ENCODE peak calls at places on chromosomes 13 and 19, in ten cellular contexts. One of them, this sample, is unnamed.

GRCh38 chr13:57632276-57633140 is 964 bp downstream of the PCDH17 start:
- DNase-seq in stimulated activated CD8-positive, alpha-beta memory T cell treated with anti-CD3 and anti-CD28 coated beads, Interleukin-7, amount 100 ng/mL, for 48 hours: no peak
- DNase-seq in tibial artery: peak
- DNase-seq in trophoblast cell: no peak
- DNase-seq in central memory CD4-positive, alpha-beta T cell: no peak
- DNase-seq in activated CD4-positive, alpha-beta T cell treated with anti-CD3 and anti-CD28 coated beads for 48 hours: peak
- DNase-seq in thoracic aorta: no peak
- DNase-seq in stimulated activated CD4-positive, alpha-beta T cell treated with anti-CD3 and anti-CD28 coated beads, Interleukin-1b, Interleukin-23, amount 100 ng/mL, for 24 hours: no peak
- DNase-seq in stimulated activated effector memory CD8-positive, alpha-beta T cell treated with anti-CD3 and anti-CD28 coated beads, Interleukin-12 subunit alpha, Interleukin-12 subunit beta, amount 100 ng/mL, for 72 hours: no peak
- DNase-seq in dermis microvascular lymphatic vessel endothelial cell: no peak
- DNase-seq in this sample: peak

GRCh38 chr19:47518139-47518538 is 3.3 kb upstream of the NAPA start:
- DNase-seq in stimulated activated CD8-positive, alpha-beta memory T cell treated with anti-CD3 and anti-CD28 coated beads, Interleukin-7, amount 100 ng/mL, for 48 hours: peak
- DNase-seq in tibial artery: no peak
- DNase-seq in trophoblast cell: no peak
- DNase-seq in central memory CD4-positive, alpha-beta T cell: no peak
- DNase-seq in activated CD4-positive, alpha-beta T cell treated with anti-CD3 and anti-CD28 coated beads for 48 hours: peak
- DNase-seq in thoracic aorta: no peak
- DNase-seq in stimulated activated CD4-positive, alpha-beta T cell treated with anti-CD3 and anti-CD28 coated beads, Interleukin-1b, Interleukin-23, amount 100 ng/mL, for 24 hours: peak
- DNase-seq in stimulated activated effector memory CD8-positive, alpha-beta T cell treated with anti-CD3 and anti-CD28 coated beads, Interleukin-12 subunit alpha, Interleukin-12 subunit beta, amount 100 ng/mL, for 72 hours: peak
- DNase-seq in dermis microvascular lymphatic vessel endothelial cell: no peak
- DNase-seq in this sample: no peak

GRCh38 chr19:32387701-32388392 is 17.7 kb upstream of the DPY19L3 start:
- DNase-seq in stimulated activated CD8-positive, alpha-beta memory T cell treated with anti-CD3 and anti-CD28 coated beads, Interleukin-7, amount 100 ng/mL, for 48 hours: no peak
- DNase-seq in tibial artery: no peak
- DNase-seq in trophoblast cell: no peak
- DNase-seq in central memory CD4-positive, alpha-beta T cell: no peak
- DNase-seq in activated CD4-positive, alpha-beta T cell treated with anti-CD3 and anti-CD28 coated beads for 48 hours: no peak
- DNase-seq in thoracic aorta: no peak
- DNase-seq in stimulated activated CD4-positive, alpha-beta T cell treated with anti-CD3 and anti-CD28 coated beads, Interleukin-1b, Interleukin-23, amount 100 ng/mL, for 24 hours: no peak
- DNase-seq in stimulated activated effector memory CD8-positive, alpha-beta T cell treated with anti-CD3 and anti-CD28 coated beads, Interleukin-12 subunit alpha, Interleukin-12 subunit beta, amount 100 ng/mL, for 72 hours: no peak
- DNase-seq in dermis microvascular lymphatic vessel endothelial cell: no peak
- DNase-seq in this sample: peak

GRCh38 chr13:30713133-30713532 is 22.2 kb upstream of the ALOX5AP start:
- DNase-seq in stimulated activated CD8-positive, alpha-beta memory T cell treated with anti-CD3 and anti-CD28 coated beads, Interleukin-7, amount 100 ng/mL, for 48 hours: no peak
- DNase-seq in tibial artery: peak
- DNase-seq in trophoblast cell: peak
- DNase-seq in central memory CD4-positive, alpha-beta T cell: no peak
- DNase-seq in activated CD4-positive, alpha-beta T cell treated with anti-CD3 and anti-CD28 coated beads for 48 hours: no peak
- DNase-seq in thoracic aorta: no peak
- DNase-seq in stimulated activated CD4-positive, alpha-beta T cell treated with anti-CD3 and anti-CD28 coated beads, Interleukin-1b, Interleukin-23, amount 100 ng/mL, for 24 hours: no peak
- DNase-seq in stimulated activated effector memory CD8-positive, alpha-beta T cell treated with anti-CD3 and anti-CD28 coated beads, Interleukin-12 subunit alpha, Interleukin-12 subunit beta, amount 100 ng/mL, for 72 hours: no peak
- DNase-seq in dermis microvascular lymphatic vessel endothelial cell: no peak
- DNase-seq in this sample: no peak

GRCh38 chr13:47837906-47838305 is 163.2 kb downstream of the SUCLA2 start:
- DNase-seq in stimulated activated CD8-positive, alpha-beta memory T cell treated with anti-CD3 and anti-CD28 coated beads, Interleukin-7, amount 100 ng/mL, for 48 hours: no peak
- DNase-seq in tibial artery: no peak
- DNase-seq in trophoblast cell: peak
- DNase-seq in central memory CD4-positive, alpha-beta T cell: no peak
- DNase-seq in activated CD4-positive, alpha-beta T cell treated with anti-CD3 and anti-CD28 coated beads for 48 hours: no peak
- DNase-seq in thoracic aorta: no peak
- DNase-seq in stimulated activated CD4-positive, alpha-beta T cell treated with anti-CD3 and anti-CD28 coated beads, Interleukin-1b, Interleukin-23, amount 100 ng/mL, for 24 hours: no peak
- DNase-seq in stimulated activated effector memory CD8-positive, alpha-beta T cell treated with anti-CD3 and anti-CD28 coated beads, Interleukin-12 subunit alpha, Interleukin-12 subunit beta, amount 100 ng/mL, for 72 hours: no peak
- DNase-seq in dermis microvascular lymphatic vessel endothelial cell: no peak
- DNase-seq in this sample: no peak

GRCh38 chr13:39605677-39606320 is 2.8 kb upstream of the LHFPL6 start:
- DNase-seq in stimulated activated CD8-positive, alpha-beta memory T cell treated with anti-CD3 and anti-CD28 coated beads, Interleukin-7, amount 100 ng/mL, for 48 hours: no peak
- DNase-seq in tibial artery: no peak
- DNase-seq in trophoblast cell: peak
- DNase-seq in central memory CD4-positive, alpha-beta T cell: no peak
- DNase-seq in activated CD4-positive, alpha-beta T cell treated with anti-CD3 and anti-CD28 coated beads for 48 hours: no peak
- DNase-seq in thoracic aorta: no peak
- DNase-seq in stimulated activated CD4-positive, alpha-beta T cell treated with anti-CD3 and anti-CD28 coated beads, Interleukin-1b, Interleukin-23, amount 100 ng/mL, for 24 hours: no peak
- DNase-seq in stimulated activated effector memory CD8-positive, alpha-beta T cell treated with anti-CD3 and anti-CD28 coated beads, Interleukin-12 subunit alpha, Interleukin-12 subunit beta, amount 100 ng/mL, for 72 hours: no peak
- DNase-seq in dermis microvascular lymphatic vessel endothelial cell: no peak
- DNase-seq in this sample: no peak

GRCh38 chr19:45767881-45768643 is 990 bp downstream of the SIX5 start:
- DNase-seq in stimulated activated CD8-positive, alpha-beta memory T cell treated with anti-CD3 and anti-CD28 coated beads, Interleukin-7, amount 100 ng/mL, for 48 hours: no peak
- DNase-seq in tibial artery: peak
- DNase-seq in trophoblast cell: peak
- DNase-seq in central memory CD4-positive, alpha-beta T cell: no peak
- DNase-seq in activated CD4-positive, alpha-beta T cell treated with anti-CD3 and anti-CD28 coated beads for 48 hours: peak
- DNase-seq in thoracic aorta: no peak
- DNase-seq in stimulated activated CD4-positive, alpha-beta T cell treated with anti-CD3 and anti-CD28 coated beads, Interleukin-1b, Interleukin-23, amount 100 ng/mL, for 24 hours: no peak
- DNase-seq in stimulated activated effector memory CD8-positive, alpha-beta T cell treated with anti-CD3 and anti-CD28 coated beads, Interleukin-12 subunit alpha, Interleukin-12 subunit beta, amount 100 ng/mL, for 72 hours: no peak
- DNase-seq in dermis microvascular lymphatic vessel endothelial cell: no peak
- DNase-seq in this sample: peak

GRCh38 chr13:26327905-26328304 is 74.0 kb downstream of the CDK8 start:
- DNase-seq in stimulated activated CD8-positive, alpha-beta memory T cell treated with anti-CD3 and anti-CD28 coated beads, Interleukin-7, amount 100 ng/mL, for 48 hours: no peak
- DNase-seq in tibial artery: no peak
- DNase-seq in trophoblast cell: peak
- DNase-seq in central memory CD4-positive, alpha-beta T cell: no peak
- DNase-seq in activated CD4-positive, alpha-beta T cell treated with anti-CD3 and anti-CD28 coated beads for 48 hours: no peak
- DNase-seq in thoracic aorta: no peak
- DNase-seq in stimulated activated CD4-positive, alpha-beta T cell treated with anti-CD3 and anti-CD28 coated beads, Interleukin-1b, Interleukin-23, amount 100 ng/mL, for 24 hours: no peak
- DNase-seq in stimulated activated effector memory CD8-positive, alpha-beta T cell treated with anti-CD3 and anti-CD28 coated beads, Interleukin-12 subunit alpha, Interleukin-12 subunit beta, amount 100 ng/mL, for 72 hours: no peak
- DNase-seq in dermis microvascular lymphatic vessel endothelial cell: no peak
- DNase-seq in this sample: no peak

GRCh38 chr13:106151056-106151699 is 384.3 kb downstream of the EFNB2 start:
- DNase-seq in stimulated activated CD8-positive, alpha-beta memory T cell treated with anti-CD3 and anti-CD28 coated beads, Interleukin-7, amount 100 ng/mL, for 48 hours: no peak
- DNase-seq in tibial artery: no peak
- DNase-seq in trophoblast cell: peak
- DNase-seq in central memory CD4-positive, alpha-beta T cell: no peak
- DNase-seq in activated CD4-positive, alpha-beta T cell treated with anti-CD3 and anti-CD28 coated beads for 48 hours: no peak
- DNase-seq in thoracic aorta: no peak
- DNase-seq in stimulated activated CD4-positive, alpha-beta T cell treated with anti-CD3 and anti-CD28 coated beads, Interleukin-1b, Interleukin-23, amount 100 ng/mL, for 24 hours: no peak
- DNase-seq in stimulated activated effector memory CD8-positive, alpha-beta T cell treated with anti-CD3 and anti-CD28 coated beads, Interleukin-12 subunit alpha, Interleukin-12 subunit beta, amount 100 ng/mL, for 72 hours: no peak
- DNase-seq in dermis microvascular lymphatic vessel endothelial cell: no peak
- DNase-seq in this sample: no peak

GRCh38 chr13:48749144-48749543 is 95.4 kb downstream of the CYSLTR2 start:
- DNase-seq in stimulated activated CD8-positive, alpha-beta memory T cell treated with anti-CD3 and anti-CD28 coated beads, Interleukin-7, amount 100 ng/mL, for 48 hours: no peak
- DNase-seq in tibial artery: no peak
- DNase-seq in trophoblast cell: no peak
- DNase-seq in central memory CD4-positive, alpha-beta T cell: no peak
- DNase-seq in activated CD4-positive, alpha-beta T cell treated with anti-CD3 and anti-CD28 coated beads for 48 hours: no peak
- DNase-seq in thoracic aorta: no peak
- DNase-seq in stimulated activated CD4-positive, alpha-beta T cell treated with anti-CD3 and anti-CD28 coated beads, Interleukin-1b, Interleukin-23, amount 100 ng/mL, for 24 hours: no peak
- DNase-seq in stimulated activated effector memory CD8-positive, alpha-beta T cell treated with anti-CD3 and anti-CD28 coated beads, Interleukin-12 subunit alpha, Interleukin-12 subunit beta, amount 100 ng/mL, for 72 hours: no peak
- DNase-seq in dermis microvascular lymphatic vessel endothelial cell: no peak
- DNase-seq in this sample: no peak

GRCh38 chr13:83883061-83883523 is 818 bp upstream of the SLITRK1 start:
- DNase-seq in stimulated activated CD8-positive, alpha-beta memory T cell treated with anti-CD3 and anti-CD28 coated beads, Interleukin-7, amount 100 ng/mL, for 48 hours: no peak
- DNase-seq in tibial artery: no peak
- DNase-seq in trophoblast cell: no peak
- DNase-seq in central memory CD4-positive, alpha-beta T cell: no peak
- DNase-seq in activated CD4-positive, alpha-beta T cell treated with anti-CD3 and anti-CD28 coated beads for 48 hours: no peak
- DNase-seq in thoracic aorta: no peak
- DNase-seq in stimulated activated CD4-positive, alpha-beta T cell treated with anti-CD3 and anti-CD28 coated beads, Interleukin-1b, Interleukin-23, amount 100 ng/mL, for 24 hours: no peak
- DNase-seq in stimulated activated effector memory CD8-positive, alpha-beta T cell treated with anti-CD3 and anti-CD28 coated beads, Interleukin-12 subunit alpha, Interleukin-12 subunit beta, amount 100 ng/mL, for 72 hours: no peak
- DNase-seq in dermis microvascular lymphatic vessel endothelial cell: no peak
- DNase-seq in this sample: no peak

GRCh38 chr19:54481326-54481930 is 8.3 kb upstream of the CDC42EP5 start:
- DNase-seq in stimulated activated CD8-positive, alpha-beta memory T cell treated with anti-CD3 and anti-CD28 coated beads, Interleukin-7, amount 100 ng/mL, for 48 hours: no peak
- DNase-seq in tibial artery: no peak
- DNase-seq in trophoblast cell: peak
- DNase-seq in central memory CD4-positive, alpha-beta T cell: peak
- DNase-seq in activated CD4-positive, alpha-beta T cell treated with anti-CD3 and anti-CD28 coated beads for 48 hours: peak
- DNase-seq in thoracic aorta: no peak
- DNase-seq in stimulated activated CD4-positive, alpha-beta T cell treated with anti-CD3 and anti-CD28 coated beads, Interleukin-1b, Interleukin-23, amount 100 ng/mL, for 24 hours: no peak
- DNase-seq in stimulated activated effector memory CD8-positive, alpha-beta T cell treated with anti-CD3 and anti-CD28 coated beads, Interleukin-12 subunit alpha, Interleukin-12 subunit beta, amount 100 ng/mL, for 72 hours: peak
- DNase-seq in dermis microvascular lymphatic vessel endothelial cell: no peak
- DNase-seq in this sample: peak

GRCh38 chr13:110546389-110546788 is 15.1 kb downstream of the RAB20 start:
- DNase-seq in stimulated activated CD8-positive, alpha-beta memory T cell treated with anti-CD3 and anti-CD28 coated beads, Interleukin-7, amount 100 ng/mL, for 48 hours: no peak
- DNase-seq in tibial artery: no peak
- DNase-seq in trophoblast cell: peak
- DNase-seq in central memory CD4-positive, alpha-beta T cell: no peak
- DNase-seq in activated CD4-positive, alpha-beta T cell treated with anti-CD3 and anti-CD28 coated beads for 48 hours: no peak
- DNase-seq in thoracic aorta: no peak
- DNase-seq in stimulated activated CD4-positive, alpha-beta T cell treated with anti-CD3 and anti-CD28 coated beads, Interleukin-1b, Interleukin-23, amount 100 ng/mL, for 24 hours: no peak
- DNase-seq in stimulated activated effector memory CD8-positive, alpha-beta T cell treated with anti-CD3 and anti-CD28 coated beads, Interleukin-12 subunit alpha, Interleukin-12 subunit beta, amount 100 ng/mL, for 72 hours: no peak
- DNase-seq in dermis microvascular lymphatic vessel endothelial cell: no peak
- DNase-seq in this sample: no peak

GRCh38 chr19:18328340-18329034 is 5.6 kb upstream of the LSM4 start:
- DNase-seq in stimulated activated CD8-positive, alpha-beta memory T cell treated with anti-CD3 and anti-CD28 coated beads, Interleukin-7, amount 100 ng/mL, for 48 hours: peak
- DNase-seq in tibial artery: peak
- DNase-seq in trophoblast cell: peak
- DNase-seq in central memory CD4-positive, alpha-beta T cell: peak
- DNase-seq in activated CD4-positive, alpha-beta T cell treated with anti-CD3 and anti-CD28 coated beads for 48 hours: peak
- DNase-seq in thoracic aorta: peak
- DNase-seq in stimulated activated CD4-positive, alpha-beta T cell treated with anti-CD3 and anti-CD28 coated beads, Interleukin-1b, Interleukin-23, amount 100 ng/mL, for 24 hours: peak
- DNase-seq in stimulated activated effector memory CD8-positive, alpha-beta T cell treated with anti-CD3 and anti-CD28 coated beads, Interleukin-12 subunit alpha, Interleukin-12 subunit beta, amount 100 ng/mL, for 72 hours: peak
- DNase-seq in dermis microvascular lymphatic vessel endothelial cell: peak
- DNase-seq in this sample: peak

GRCh38 chr13:107339209-107339608 is 771.3 kb upstream of the ARGLU1 start:
- DNase-seq in stimulated activated CD8-positive, alpha-beta memory T cell treated with anti-CD3 and anti-CD28 coated beads, Interleukin-7, amount 100 ng/mL, for 48 hours: no peak
- DNase-seq in tibial artery: no peak
- DNase-seq in trophoblast cell: no peak
- DNase-seq in central memory CD4-positive, alpha-beta T cell: no peak
- DNase-seq in activated CD4-positive, alpha-beta T cell treated with anti-CD3 and anti-CD28 coated beads for 48 hours: no peak
- DNase-seq in thoracic aorta: no peak
- DNase-seq in stimulated activated CD4-positive, alpha-beta T cell treated with anti-CD3 and anti-CD28 coated beads, Interleukin-1b, Interleukin-23, amount 100 ng/mL, for 24 hours: no peak
- DNase-seq in stimulated activated effector memory CD8-positive, alpha-beta T cell treated with anti-CD3 and anti-CD28 coated beads, Interleukin-12 subunit alpha, Interleukin-12 subunit beta, amount 100 ng/mL, for 72 hours: no peak
- DNase-seq in dermis microvascular lymphatic vessel endothelial cell: no peak
- DNase-seq in this sample: no peak

GRCh38 chr13:78045916-78046315 is 127.3 kb upstream of the EDNRB start:
- DNase-seq in stimulated activated CD8-positive, alpha-beta memory T cell treated with anti-CD3 and anti-CD28 coated beads, Interleukin-7, amount 100 ng/mL, for 48 hours: no peak
- DNase-seq in tibial artery: no peak
- DNase-seq in trophoblast cell: no peak
- DNase-seq in central memory CD4-positive, alpha-beta T cell: no peak
- DNase-seq in activated CD4-positive, alpha-beta T cell treated with anti-CD3 and anti-CD28 coated beads for 48 hours: no peak
- DNase-seq in thoracic aorta: no peak
- DNase-seq in stimulated activated CD4-positive, alpha-beta T cell treated with anti-CD3 and anti-CD28 coated beads, Interleukin-1b, Interleukin-23, amount 100 ng/mL, for 24 hours: no peak
- DNase-seq in stimulated activated effector memory CD8-positive, alpha-beta T cell treated with anti-CD3 and anti-CD28 coated beads, Interleukin-12 subunit alpha, Interleukin-12 subunit beta, amount 100 ng/mL, for 72 hours: no peak
- DNase-seq in dermis microvascular lymphatic vessel endothelial cell: no peak
- DNase-seq in this sample: no peak

GRCh38 chr19:44570984-44571684 is 41.7 kb upstream of the CEACAM20 start:
- DNase-seq in stimulated activated CD8-positive, alpha-beta memory T cell treated with anti-CD3 and anti-CD28 coated beads, Interleukin-7, amount 100 ng/mL, for 48 hours: no peak
- DNase-seq in tibial artery: peak
- DNase-seq in trophoblast cell: peak
- DNase-seq in central memory CD4-positive, alpha-beta T cell: peak
- DNase-seq in activated CD4-positive, alpha-beta T cell treated with anti-CD3 and anti-CD28 coated beads for 48 hours: peak
- DNase-seq in thoracic aorta: peak
- DNase-seq in stimulated activated CD4-positive, alpha-beta T cell treated with anti-CD3 and anti-CD28 coated beads, Interleukin-1b, Interleukin-23, amount 100 ng/mL, for 24 hours: peak
- DNase-seq in stimulated activated effector memory CD8-positive, alpha-beta T cell treated with anti-CD3 and anti-CD28 coated beads, Interleukin-12 subunit alpha, Interleukin-12 subunit beta, amount 100 ng/mL, for 72 hours: peak
- DNase-seq in dermis microvascular lymphatic vessel endothelial cell: peak
- DNase-seq in this sample: peak

GRCh38 chr13:95185851-95186250 is 115.4 kb downstream of the ABCC4 start:
- DNase-seq in stimulated activated CD8-positive, alpha-beta memory T cell treated with anti-CD3 and anti-CD28 coated beads, Interleukin-7, amount 100 ng/mL, for 48 hours: no peak
- DNase-seq in tibial artery: no peak
- DNase-seq in trophoblast cell: no peak
- DNase-seq in central memory CD4-positive, alpha-beta T cell: peak
- DNase-seq in activated CD4-positive, alpha-beta T cell treated with anti-CD3 and anti-CD28 coated beads for 48 hours: peak
- DNase-seq in thoracic aorta: no peak
- DNase-seq in stimulated activated CD4-positive, alpha-beta T cell treated with anti-CD3 and anti-CD28 coated beads, Interleukin-1b, Interleukin-23, amount 100 ng/mL, for 24 hours: no peak
- DNase-seq in stimulated activated effector memory CD8-positive, alpha-beta T cell treated with anti-CD3 and anti-CD28 coated beads, Interleukin-12 subunit alpha, Interleukin-12 subunit beta, amount 100 ng/mL, for 72 hours: no peak
- DNase-seq in dermis microvascular lymphatic vessel endothelial cell: no peak
- DNase-seq in this sample: peak

GRCh38 chr13:110129076-110129475 is 177.9 kb downstream of the COL4A1 start:
- DNase-seq in stimulated activated CD8-positive, alpha-beta memory T cell treated with anti-CD3 and anti-CD28 coated beads, Interleukin-7, amount 100 ng/mL, for 48 hours: no peak
- DNase-seq in tibial artery: no peak
- DNase-seq in trophoblast cell: no peak
- DNase-seq in central memory CD4-positive, alpha-beta T cell: no peak
- DNase-seq in activated CD4-positive, alpha-beta T cell treated with anti-CD3 and anti-CD28 coated beads for 48 hours: no peak
- DNase-seq in thoracic aorta: no peak
- DNase-seq in stimulated activated CD4-positive, alpha-beta T cell treated with anti-CD3 and anti-CD28 coated beads, Interleukin-1b, Interleukin-23, amount 100 ng/mL, for 24 hours: no peak
- DNase-seq in stimulated activated effector memory CD8-positive, alpha-beta T cell treated with anti-CD3 and anti-CD28 coated beads, Interleukin-12 subunit alpha, Interleukin-12 subunit beta, amount 100 ng/mL, for 72 hours: no peak
- DNase-seq in dermis microvascular lymphatic vessel endothelial cell: no peak
- DNase-seq in this sample: no peak

GRCh38 chr13:79530270-79530669 is 49.3 kb downstream of the NDFIP2 start:
- DNase-seq in stimulated activated CD8-positive, alpha-beta memory T cell treated with anti-CD3 and anti-CD28 coated beads, Interleukin-7, amount 100 ng/mL, for 48 hours: no peak
- DNase-seq in tibial artery: no peak
- DNase-seq in trophoblast cell: no peak
- DNase-seq in central memory CD4-positive, alpha-beta T cell: no peak
- DNase-seq in activated CD4-positive, alpha-beta T cell treated with anti-CD3 and anti-CD28 coated beads for 48 hours: no peak
- DNase-seq in thoracic aorta: no peak
- DNase-seq in stimulated activated CD4-positive, alpha-beta T cell treated with anti-CD3 and anti-CD28 coated beads, Interleukin-1b, Interleukin-23, amount 100 ng/mL, for 24 hours: no peak
- DNase-seq in stimulated activated effector memory CD8-positive, alpha-beta T cell treated with anti-CD3 and anti-CD28 coated beads, Interleukin-12 subunit alpha, Interleukin-12 subunit beta, amount 100 ng/mL, for 72 hours: no peak
- DNase-seq in dermis microvascular lymphatic vessel endothelial cell: no peak
- DNase-seq in this sample: no peak

GRCh38 chr19:40380199-40381037 is 9.6 kb downstream of the HIPK4 start:
- DNase-seq in stimulated activated CD8-positive, alpha-beta memory T cell treated with anti-CD3 and anti-CD28 coated beads, Interleukin-7, amount 100 ng/mL, for 48 hours: no peak
- DNase-seq in tibial artery: no peak
- DNase-seq in trophoblast cell: no peak
- DNase-seq in central memory CD4-positive, alpha-beta T cell: no peak
- DNase-seq in activated CD4-positive, alpha-beta T cell treated with anti-CD3 and anti-CD28 coated beads for 48 hours: no peak
- DNase-seq in thoracic aorta: no peak
- DNase-seq in stimulated activated CD4-positive, alpha-beta T cell treated with anti-CD3 and anti-CD28 coated beads, Interleukin-1b, Interleukin-23, amount 100 ng/mL, for 24 hours: no peak
- DNase-seq in stimulated activated effector memory CD8-positive, alpha-beta T cell treated with anti-CD3 and anti-CD28 coated beads, Interleukin-12 subunit alpha, Interleukin-12 subunit beta, amount 100 ng/mL, for 72 hours: no peak
- DNase-seq in dermis microvascular lymphatic vessel endothelial cell: no peak
- DNase-seq in this sample: no peak

GRCh38 chr19:48444129-48444932 is 1.5 kb upstream of the GRWD1 start:
- DNase-seq in stimulated activated CD8-positive, alpha-beta memory T cell treated with anti-CD3 and anti-CD28 coated beads, Interleukin-7, amount 100 ng/mL, for 48 hours: no peak
- DNase-seq in tibial artery: no peak
- DNase-seq in trophoblast cell: no peak
- DNase-seq in central memory CD4-positive, alpha-beta T cell: no peak
- DNase-seq in activated CD4-positive, alpha-beta T cell treated with anti-CD3 and anti-CD28 coated beads for 48 hours: no peak
- DNase-seq in thoracic aorta: no peak
- DNase-seq in stimulated activated CD4-positive, alpha-beta T cell treated with anti-CD3 and anti-CD28 coated beads, Interleukin-1b, Interleukin-23, amount 100 ng/mL, for 24 hours: no peak
- DNase-seq in stimulated activated effector memory CD8-positive, alpha-beta T cell treated with anti-CD3 and anti-CD28 coated beads, Interleukin-12 subunit alpha, Interleukin-12 subunit beta, amount 100 ng/mL, for 72 hours: no peak
- DNase-seq in dermis microvascular lymphatic vessel endothelial cell: no peak
- DNase-seq in this sample: no peak

This sample was measured in body of pancreas.